ENCODE peak calls at places on chromosomes 11 and 22, in nine cellular contexts. J, H, B, W, U, D, F, S and O are unnamed samples. For H3K27me3, the result is how much of the 10 kb centered on the place peaks cover.

GRCh38 chr11:126766425-126766824 is 234.1 kb downstream of the KIRREL3 start:
- DNase-seq in H (no peak), F (no peak), W (peak), S (no peak), J (no peak), D (no peak), B (peak), U (no peak), O (no peak)

GRCh38 chr11:71563401-71563800 is 2.0 kb upstream of the KRTAP5-10 start:
- DNase-seq in J (peak), D (peak), B (peak), H (no peak), F (no peak), S (no peak), U (no peak), W (peak), O (no peak)

GRCh38 chr11:83836883-83837654 is 550.9 kb upstream of the CCDC90B start:
- DNase-seq in J (peak), D (peak), U (peak), W (peak), B (peak), F (no peak), S (no peak), H (peak), O (no peak)

GRCh38 chr11:112298535-112298934 is 37.9 kb upstream of the PLET1 start:
- DNase-seq in U (no peak), S (no peak), H (no peak), F (no peak), D (no peak), J (no peak), B (no peak), W (no peak), O (no peak)

GRCh38 chr11:35305670-35306382 is 113.5 kb downstream of the SLC1A2 start:
- DNase-seq in F (peak), S (no peak), J (peak), U (no peak), W (peak), B (peak), D (peak), H (no peak), O (no peak)

GRCh38 chr11:75925785-75926164 is 110.8 kb downstream of the UVRAG start:
- DNase-seq in B (peak), U (no peak), H (no peak), F (no peak), S (no peak), J (no peak), D (no peak), W (no peak), O (no peak)

GRCh38 chr11:78030429-78031325 is 7.6 kb upstream of the KCTD14 start:
- DNase-seq in F (no peak), W (peak), S (no peak), U (no peak), J (peak), B (peak), H (peak), D (no peak), O (no peak)

GRCh38 chr11:22666700-22667439 is 459 bp downstream of the GAS2 start:
- DNase-seq in F (no peak), H (no peak), B (no peak), J (peak), W (peak), D (no peak), S (no peak), U (no peak), O (no peak)

GRCh38 chr11:101226617-101227016 is 97.0 kb upstream of the PGR start:
- DNase-seq in W (no peak), D (no peak), B (no peak), S (no peak), H (no peak), J (no peak), F (no peak), U (no peak), O (no peak)

GRCh38 chr11:1054143-1055108 is 17.9 kb upstream of the MUC6 start:
- DNase-seq in W (no peak), B (peak), U (no peak), S (peak), H (no peak), J (no peak), D (no peak), F (no peak), O (no peak)

GRCh38 chr11:15886866-15887265 is 469.5 kb downstream of the SOX6 start:
- DNase-seq in S (no peak), D (no peak), J (no peak), W (no peak), H (no peak), U (no peak), B (no peak), F (no peak), O (no peak)

GRCh38 chr11:83367745-83368144 is 81.6 kb upstream of the CCDC90B start:
- DNase-seq in W (peak), J (peak), S (no peak), D (no peak), U (no peak), B (no peak), F (no peak), H (no peak), O (no peak)

GRCh38 chr11:94586546-94586945 is 19.4 kb downstream of the PIWIL4 start:
- DNase-seq in U (no peak), D (no peak), J (no peak), S (no peak), W (no peak), F (no peak), B (no peak), H (no peak), O (no peak)

GRCh38 chr11:95715777-95716241 is 73.8 kb downstream of the FAM76B start:
- DNase-seq in D (no peak), S (no peak), F (peak), W (peak), H (no peak), B (peak), J (no peak), U (no peak), O (no peak)

GRCh38 chr11:20450829-20451228 is 63.3 kb downstream of the PRMT3 start:
- DNase-seq in U (no peak), F (no peak), B (no peak), W (no peak), S (no peak), J (no peak), H (no peak), D (no peak), O (no peak)

GRCh38 chr11:33291004-33291777 is 34.0 kb downstream of the HIPK3 start:
- DNase-seq in B (peak), S (peak), W (no peak), F (no peak), J (no peak), D (no peak), U (no peak), H (no peak), O (no peak)

GRCh38 chr11:132072880-132073213 is 702.4 kb downstream of the NTM start:
- DNase-seq in W (no peak), H (no peak), D (no peak), F (no peak), J (no peak), B (no peak), U (no peak), S (no peak), O (no peak)

GRCh38 chr22:46012182-46012880 is 35.4 kb upstream of the WNT7B start:
- DNase-seq in W (no peak), F (no peak), B (no peak), J (no peak), S (peak), U (no peak), H (no peak), D (no peak), O (no peak)

GRCh38 chr22:24102366-24103200 is 78.7 kb upstream of the SUSD2 start:
- DNase-seq in F (no peak), J (no peak), W (no peak), B (no peak), D (no peak), U (peak), H (no peak), S (peak), O (no peak)

GRCh38 chr11:128928400-128928799 is 14.3 kb downstream of the TP53AIP1 start:
- DNase-seq in U (no peak), F (no peak), D (no peak), J (no peak), S (no peak), H (no peak), B (no peak), W (no peak), O (no peak)

GRCh38 chr11:67344264-67344663 is 9.1 kb downstream of the POLD4 start:
- DNase-seq in B (no peak), W (no peak), D (no peak), J (no peak), S (no peak), H (no peak), U (no peak), F (no peak), O (no peak)

GRCh38 chr11:86523738-86524602 is 148.4 kb downstream of the ME3 start:
- DNase-seq in J (no peak), F (no peak), B (peak), H (no peak), W (no peak), U (peak), D (peak), S (no peak), O (no peak)

GRCh38 chr22:44305888-44306287 is 6.9 kb downstream of the SHISAL1 start:
- DNase-seq in B (no peak), J (no peak), H (peak), S (peak), D (no peak), F (no peak), W (no peak), U (no peak), O (no peak)

GRCh38 chr22:31400023-31400397 is 606 bp downstream of the DRG1 start:
- DNase-seq in S (no peak), B (no peak), J (peak), F (no peak), D (no peak), W (peak), U (no peak), H (no peak), O (no peak)

GRCh38 chr11:114291381-114291780 is 4.8 kb upstream of the NNMT start:
- DNase-seq in D (no peak), B (no peak), J (no peak), F (no peak), W (no peak), U (no peak), S (no peak), H (no peak), O (no peak)
- H3K4me3 ChIP-seq in D (no peak), B (no peak), J (no peak), F (no peak), W (no peak), U (peak), S (peak), H (no peak), O (no peak)

DNA sequence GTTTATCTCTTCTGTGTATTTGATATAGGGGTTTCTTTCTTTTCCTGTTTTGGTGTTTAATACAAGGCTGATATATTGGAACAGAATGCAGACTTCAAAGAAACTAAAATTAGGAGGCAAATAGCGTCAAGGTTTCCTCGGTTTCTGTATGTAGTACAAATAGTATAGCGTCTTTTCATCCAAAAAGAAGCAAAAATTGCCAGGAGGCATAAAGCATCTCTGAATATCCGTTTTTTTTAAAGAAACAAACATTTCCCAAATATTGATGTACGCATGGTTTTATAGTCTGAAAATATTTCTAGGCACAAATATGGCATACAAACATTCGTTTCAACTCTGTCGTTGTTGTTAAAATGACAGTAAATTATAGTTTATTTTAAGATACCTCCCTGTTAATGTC is 17.1 kb upstream of the PAX6 start:
- DNase-seq in J (no peak), U (no peak), W (no peak), B (no peak), F (no peak), S (no peak), H (no peak), D (no peak), O (no peak)
- H3K27me3 ChIP-seq in J (half or more), U (half or more), W (half or more), B (under half), F (half or more), S (under half), H (under half), D (under half), O (half or more)

GRCh38 chr11:11171285-11171684 is 181.8 kb downstream of the CSNK2A3 start:
- DNase-seq in S (peak), D (no peak), W (no peak), H (no peak), B (no peak), J (no peak), U (no peak), F (no peak), O (no peak)

GRCh38 chr11:11173316-11174025 is 179.6 kb downstream of the CSNK2A3 start:
- DNase-seq in H (no peak), D (no peak), J (no peak), S (no peak), F (no peak), W (no peak), B (peak), U (no peak), O (no peak)

GRCh38 chr11:11169715-11170351 is 183.2 kb downstream of the CSNK2A3 start:
- DNase-seq in D (no peak), B (no peak), H (no peak), J (no peak), S (no peak), W (no peak), U (no peak), F (no peak), O (no peak)

GRCh38 chr11:11170352-11171084 is 182.5 kb downstream of the CSNK2A3 start:
- DNase-seq in F (no peak), D (no peak), S (no peak), J (no peak), U (no peak), B (no peak), H (no peak), W (no peak), O (no peak)

DNA sequence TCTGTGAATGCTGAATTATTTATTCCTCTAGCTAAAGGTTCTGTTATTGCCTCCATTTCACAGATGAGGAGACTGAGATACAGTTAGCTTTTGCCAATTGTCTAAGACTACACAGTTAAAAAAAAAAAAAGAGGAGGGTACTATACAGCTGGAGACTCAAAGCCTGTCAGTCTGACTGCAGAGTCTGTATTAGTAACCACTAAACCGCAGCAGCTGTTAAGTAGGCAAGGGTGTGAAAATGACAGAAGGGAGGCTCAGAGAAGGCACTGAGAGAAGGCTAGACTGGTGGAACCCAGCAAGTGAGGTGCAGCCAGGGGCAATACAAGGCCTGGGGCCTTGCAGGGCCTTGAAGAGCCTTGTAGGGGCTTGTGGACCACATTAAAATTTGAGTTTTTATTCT is 181.2 kb downstream of the CSNK2A3 start:
- DNase-seq in B (no peak), J (no peak), H (no peak), W (no peak), D (no peak), U (no peak), F (peak), S (no peak), O (no peak)
- H3K27ac ChIP-seq in B (no peak), J (no peak), H (no peak), W (no peak), D (no peak), U (peak), F (no peak), S (peak), O (peak)

GRCh38 chr11:74397531-74398243 is 546 bp downstream of the PGM2L1 start:
- DNase-seq in W (peak), F (peak), D (peak), J (peak), U (peak), B (peak), H (no peak), S (no peak), O (no peak)
- H3K4me3 ChIP-seq in W (peak), F (peak), D (peak), J (peak), U (peak), B (peak), H (peak), S (peak), O (peak)